ENCODE peak calls at places on chromosome 5, in six cellular contexts. R is esophagus squamous epithelium; L is naive thymus-derived CD4-positive, alpha-beta T cell; B is heart right ventricle; N is fibroblast of lung; F is cardiac muscle cell. M is an unnamed sample.

GRCh38 chr5:41921874-41922273 is 3.2 kb upstream of the FBXO4 start:
- DNase-seq in R (no peak), L (no peak), B (no peak), N (peak; percentile 9), F (no peak), M (no peak)

GRCh38 chr5:177601577-177602457 is 1.9 kb downstream of the B4GALT7 start:
- DNase-seq in R (no peak), L (no peak), B (no peak), N (no peak), F (peak; percentile 17), M (peak; percentile 26)

GRCh38 chr5:149641000-149641576 is 59.8 kb downstream of the ARHGEF37 start:
- DNase-seq in R (no peak), L (no peak), B (peak; percentile 76), N (peak; percentile 90), F (no peak), M (peak; percentile 44)

GRCh38 chr5:1186351-1187233 is 14.8 kb upstream of the SLC6A19 start:
- DNase-seq in R (no peak), L (no peak), B (no peak), N (no peak), F (no peak), M (no peak)

GRCh38 chr5:116573617-116574431 is 799 bp downstream of the SEMA6A start:
- DNase-seq in R (no peak), L (no peak), B (peak; percentile 13), N (peak; percentile 40), F (peak; percentile 48), M (peak; percentile 54)

GRCh38 chr5:111254613-111255012 is 30.4 kb downstream of the CAMK4 start:
- DNase-seq in R (no peak), L (peak; percentile 36), B (no peak), N (peak; percentile 23), F (no peak), M (peak; percentile 63)

GRCh38 chr5:146592342-146592741 is 76.4 kb upstream of the GPR151 start:
- DNase-seq in R (no peak), L (no peak), B (no peak), N (no peak), F (no peak), M (no peak)

GRCh38 chr5:181243521-181244307 is at the start of gene RACK1:
- DNase-seq in R (no peak), L (peak; percentile 93), B (peak; percentile 93), N (peak; percentile 92), F (peak; percentile 93), M (peak; percentile 92)

GRCh38 chr5:112656456-112656855 is 81.2 kb upstream of the APC start:
- DNase-seq in R (no peak), L (no peak), B (no peak), N (no peak), F (no peak), M (peak; percentile 29)

GRCh38 chr5:76867827-76868693 is 18.2 kb downstream of the S100Z start:
- DNase-seq in R (no peak), L (peak; percentile 52), B (peak; percentile 75), N (peak; percentile 78), F (peak; percentile 86), M (peak; percentile 78)

GRCh38 chr5:135714126-135714894 is 120.2 kb upstream of the SLC25A48 start:
- DNase-seq in R (no peak), L (no peak), B (no peak), N (no peak), F (no peak), M (peak; percentile 93)

GRCh38 chr5:158987231-158987630 is 112.5 kb downstream of the EBF1 start:
- DNase-seq in R (no peak), L (no peak), B (no peak), N (no peak), F (no peak), M (no peak)

GRCh38 chr5:124705577-124705976 is 40.9 kb downstream of the ZNF608 start:
- DNase-seq in R (no peak), L (no peak), B (no peak), N (no peak), F (no peak), M (no peak)
- H3K4me1 ChIP-seq in R (peaks cover 18% of the 10 kb centered on the region), L (no peaks in the 10 kb centered on the region), B (peaks cover 83% of the 10 kb centered on the region), N (peaks cover 10% of the 10 kb centered on the region), F (peaks cover 94% of the 10 kb centered on the region), M (peaks cover 9% of the 10 kb centered on the region)

GRCh38 chr5:141422742-141423291 is 2.0 kb downstream of the PCDHGA11 start:
- DNase-seq in R (no peak), L (no peak), B (no peak), N (no peak), F (no peak), M (no peak)

GRCh38 chr5:141430332-141431113 is at the start of gene PCDHGA12:
- DNase-seq in R (no peak), L (no peak), B (peak; percentile 69), N (peak; percentile 94), F (no peak), M (no peak)

GRCh38 chr5:141431286-141431685 is 979 bp downstream of the PCDHGA12 start:
- DNase-seq in R (no peak), L (no peak), B (no peak), N (peak; percentile 24), F (no peak), M (no peak)

DNA sequence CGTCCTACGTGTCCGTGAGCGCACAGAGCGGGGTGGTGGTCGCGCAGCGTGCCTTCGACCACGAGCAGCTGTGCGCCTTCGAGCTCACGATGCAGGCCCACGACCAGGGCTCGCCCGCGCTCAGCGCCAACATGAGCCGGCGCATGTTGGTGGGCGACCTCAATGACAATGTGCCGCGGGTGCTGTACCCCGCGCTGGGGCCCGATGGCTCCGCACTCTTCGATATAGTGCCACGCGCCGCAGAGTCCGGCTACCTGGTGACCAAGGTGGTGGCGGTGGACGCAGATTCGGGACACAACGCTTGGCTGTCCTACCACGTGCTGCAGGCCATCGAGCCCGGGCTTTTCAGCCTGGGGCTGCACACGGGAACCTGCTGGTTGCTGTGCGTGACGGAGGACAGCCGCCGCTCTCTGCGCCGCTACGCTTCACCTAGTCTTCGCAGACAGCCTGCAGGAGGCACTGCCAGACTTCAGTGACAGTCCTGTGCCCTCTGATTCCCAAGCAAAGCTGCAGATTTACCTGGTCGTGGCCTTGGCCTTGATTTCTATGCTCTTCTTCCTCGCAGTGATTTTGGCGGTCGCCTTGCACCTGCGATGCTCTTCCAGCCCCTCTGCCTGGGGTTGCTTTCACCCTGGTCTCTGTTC is 2.4 kb upstream of the PCDHGA12 start:
- DNase-seq in R (no peak), L (no peak), B (no peak), N (no peak), F (no peak), M (no peak)
- H3K9me3 ChIP-seq in R (peaks cover 90% of the 10 kb centered on the region), L (no peaks in the 10 kb centered on the region), B (peaks cover 97% of the 10 kb centered on the region), N (peaks cover 8% of the 10 kb centered on the region), F (peaks cover 9% of the 10 kb centered on the region), M (peaks cover 3% of the 10 kb centered on the region)

GRCh38 chr5:2756764-2757163 is 5.3 kb upstream of the IRX2 start:
- DNase-seq in R (no peak), L (no peak), B (no peak), N (no peak), F (peak; percentile 52), M (no peak)
- H3K4me3 ChIP-seq in R (peak overlapping the region; percentile 29), L (no peak overlapping the region), B (peak overlapping the region; percentile 46), N (peak overlapping the region; percentile 42), F (peak overlapping the region; percentile 53), M (no peak overlapping the region)

DNA sequence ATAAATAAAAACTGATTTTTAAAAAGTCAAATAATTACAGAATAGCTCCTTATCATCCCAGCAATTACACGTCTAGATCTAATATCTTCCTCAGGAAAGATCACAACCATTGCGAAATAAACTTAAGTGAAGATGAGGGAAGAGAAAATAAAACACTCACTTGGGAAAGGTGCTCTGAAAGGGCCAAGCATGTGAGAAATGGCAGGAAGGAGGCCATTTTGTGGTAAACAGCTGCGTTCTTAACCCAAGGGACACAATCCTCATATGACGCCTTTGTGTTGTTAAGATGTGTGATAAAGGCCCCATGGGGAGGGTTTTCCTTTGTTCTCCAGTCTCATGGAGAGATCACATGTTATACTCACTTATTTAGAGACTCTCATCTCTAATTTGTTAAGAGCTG is 32.5 kb downstream of the JAKMIP2 start:
- DNase-seq in R (no peak), L (no peak), B (no peak), N (no peak), F (no peak), M (peak; percentile 60)
- H3K4me1 ChIP-seq in R (no peaks in the 10 kb centered on the region), L (no peaks in the 10 kb centered on the region), B (no peaks in the 10 kb centered on the region), N (no peaks in the 10 kb centered on the region), F (peaks cover 12% of the 10 kb centered on the region), M (peaks cover 47% of the 10 kb centered on the region)

DNA sequence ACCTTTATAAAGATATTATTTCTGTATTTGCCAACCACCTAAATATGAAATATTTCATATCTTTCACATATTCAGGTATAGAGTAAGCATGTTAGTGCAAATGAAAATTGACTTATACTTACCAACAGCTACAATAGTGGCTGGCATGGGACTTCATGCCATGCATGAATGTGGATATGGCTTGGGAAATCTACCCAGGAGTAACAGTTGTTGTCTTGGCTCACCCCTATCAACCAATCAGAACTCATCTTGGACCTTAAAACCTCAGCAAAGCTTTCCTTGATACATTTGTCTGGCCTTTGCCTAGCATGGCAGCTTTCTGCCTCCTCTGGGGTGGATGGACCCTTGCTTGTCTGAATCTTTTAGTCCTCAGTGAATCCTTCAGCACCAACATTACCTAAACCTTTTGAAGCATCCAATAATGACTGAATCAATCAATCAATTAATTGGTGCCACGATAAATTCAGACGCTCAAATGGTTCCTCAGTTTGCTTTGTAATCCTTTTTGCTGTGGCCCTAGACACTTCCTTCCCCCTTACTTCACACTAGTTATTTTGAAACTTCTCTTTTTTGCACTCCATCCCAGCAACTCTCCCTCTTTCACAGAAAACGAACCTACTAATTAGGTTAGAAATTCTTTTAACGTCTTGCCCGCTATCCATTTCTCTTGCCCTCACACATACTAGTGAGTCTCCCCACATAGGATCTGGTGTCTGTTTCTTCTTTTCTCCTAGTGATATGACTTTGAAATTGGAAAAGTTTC is 132.3 kb upstream of the ZNF608 start:
- DNase-seq in R (no peak), L (no peak), B (no peak), N (no peak), F (no peak), M (no peak)
- H3K9me3 ChIP-seq in R (no peaks in the 10 kb centered on the region), L (no peaks in the 10 kb centered on the region), B (no peaks in the 10 kb centered on the region), N (no peaks in the 10 kb centered on the region), F (no peaks in the 10 kb centered on the region), M (no peaks in the 10 kb centered on the region)

DNA sequence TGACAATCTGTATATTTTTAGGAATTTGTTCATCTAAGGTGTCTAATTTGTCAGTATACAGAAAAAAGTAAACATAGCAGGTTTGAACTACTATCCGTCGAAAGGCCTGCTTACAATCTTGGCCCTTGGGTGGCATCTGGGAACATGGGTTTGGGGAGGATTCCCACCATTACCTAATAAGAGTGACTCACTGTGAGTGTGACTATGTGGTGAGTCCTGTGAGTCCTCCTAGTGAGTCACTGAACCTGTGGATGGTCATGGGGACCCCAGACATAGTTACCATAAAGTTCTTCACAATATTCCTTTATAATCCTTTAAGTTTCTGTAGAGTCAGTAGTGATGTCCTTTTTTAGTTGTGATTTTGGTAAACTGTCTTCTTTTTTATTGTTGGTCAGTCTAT is 37.0 kb downstream of the RNF130 start:
- DNase-seq in R (no peak), L (no peak), B (no peak), N (peak; percentile 16), F (no peak), M (no peak)
- H3K4me3 ChIP-seq in R (no peak overlapping the region), L (no peak overlapping the region), B (no peak overlapping the region), N (no peak overlapping the region), F (no peak overlapping the region), M (no peak overlapping the region)